ENCODE peak calls at places on chromosomes 11 and 22, in six cellular contexts. N, J, E, Y, A and Q are unnamed samples.

GRCh38 chr11:35714882-35715612 is 52.5 kb downstream of the TRIM44 start:
- DNase-seq in Y (peak; percentile 76), N (no peak), E (peak; percentile 16), A (no peak), J (no peak), Q (no peak)

GRCh38 chr11:288328-289144 is at the start of gene PGGHG:
- DNase-seq in N (no peak), Y (no peak), J (no peak), E (no peak), A (peak; percentile 84), Q (peak; percentile 48)

GRCh38 chr11:14974021-14974698 is 2.0 kb upstream of the CALCA start:
- DNase-seq in Y (no peak), A (no peak), N (no peak), E (no peak), J (no peak), Q (no peak)

GRCh38 chr11:20363500-20364411 is at the start of gene HTATIP2:
- DNase-seq in E (peak; percentile 57), N (no peak), A (peak; percentile 45), Y (peak; percentile 33), J (peak; percentile 68), Q (peak; percentile 23)

GRCh38 chr22:42856179-42856864 is 751 bp downstream of the ARFGAP3 start:
- DNase-seq in E (peak; percentile 28), Y (peak; percentile 22), A (peak; percentile 80), J (no peak), N (peak; percentile 41), Q (peak; percentile 72)

GRCh38 chr22:23752750-23753149 is 1.5 kb downstream of the VPREB3 start:
- DNase-seq in Y (no peak), A (no peak), E (no peak), N (no peak), J (no peak), Q (no peak)

GRCh38 chr22:31286360-31287255 is 5.7 kb downstream of the PIK3IP1 start:
- DNase-seq in N (no peak), J (no peak), A (no peak), Y (no peak), E (no peak), Q (no peak)

GRCh38 chr11:69362315-69362714 is 68.4 kb downstream of the MYEOV start:
- DNase-seq in E (no peak), Y (no peak), A (no peak), N (no peak), J (no peak), Q (no peak)

GRCh38 chr11:103396237-103396636 is 287.0 kb downstream of the DYNC2H1 start:
- DNase-seq in Y (peak; percentile 80), N (no peak), J (no peak), A (no peak), E (no peak), Q (no peak)

GRCh38 chr11:66004186-66004585 is 1.9 kb downstream of the BANF1 start:
- DNase-seq in E (no peak), Y (no peak), J (no peak), A (no peak), N (no peak), Q (no peak)

GRCh38 chr11:63666874-63667273 is 4.3 kb downstream of the ATL3 start:
- DNase-seq in A (no peak), N (no peak), Y (peak; percentile 94), J (no peak), E (peak; percentile 70), Q (no peak)

GRCh38 chr11:8799273-8799672 is 111.7 kb upstream of the AKIP1 start:
- DNase-seq in J (no peak), Y (no peak), A (no peak), E (no peak), N (no peak), Q (no peak)

GRCh38 chr22:50403701-50404101 is 60.6 kb downstream of the PPP6R2 start:
- DNase-seq in J (no peak), E (no peak), Y (no peak), N (no peak), A (peak; percentile 34), Q (no peak)

GRCh38 chr11:78961938-78962701 is 387.5 kb upstream of the NARS2 start:
- DNase-seq in J (no peak), Y (peak; percentile 48), N (no peak), A (peak; percentile 27), E (peak; percentile 51), Q (peak; percentile 55)

GRCh38 chr11:110366234-110366633 is 63.5 kb upstream of the FDX1 start:
- DNase-seq in N (peak; percentile 36), J (peak; percentile 46), Y (peak; percentile 28), A (peak; percentile 58), E (no peak), Q (peak; percentile 67)

GRCh38 chr22:46349681-46350080 is 14.2 kb downstream of the TRMU start:
- DNase-seq in A (peak; percentile 60), N (no peak), E (no peak), J (no peak), Y (no peak), Q (no peak)

GRCh38 chr22:37817705-37818311 is 5.4 kb upstream of the GALR3 start:
- DNase-seq in A (peak; percentile 84), J (peak; percentile 68), E (peak; percentile 73), N (peak; percentile 71), Y (peak; percentile 68), Q (peak; percentile 74)

GRCh38 chr11:127345819-127346459 is 345.4 kb upstream of the KIRREL3 start:
- DNase-seq in Y (peak; percentile 33), J (peak; percentile 24), E (peak; percentile 18), N (no peak), A (peak; percentile 6), Q (peak; percentile 22)

GRCh38 chr11:32386770-32387377 is 48.5 kb downstream of the WT1 start:
- DNase-seq in A (no peak), N (no peak), Y (peak; percentile 7), J (no peak), E (peak; percentile 84), Q (no peak)

GRCh38 chr11:6321961-6322362 is 1.7 kb upstream of the CAVIN3 start:
- DNase-seq in E (peak; percentile 62), A (no peak), Y (peak; percentile 82), J (no peak), N (no peak), Q (no peak)

GRCh38 chr11:116687458-116688201 is 85.2 kb downstream of the BUD13 start:
- DNase-seq in E (no peak), J (no peak), Y (no peak), N (no peak), A (no peak), Q (no peak)

GRCh38 chr11:118565062-118565461 is 669 bp downstream of the IFT46 start:
- DNase-seq in J (no peak), E (peak; percentile 79), N (peak; percentile 66), Y (no peak), A (no peak), Q (no peak)

GRCh38 chr11:120789391-120789790 is 234.5 kb upstream of the TBCEL start:
- DNase-seq in E (no peak), N (no peak), Y (no peak), A (no peak), J (no peak), Q (no peak)

GRCh38 chr22:22786301-22787115 is 101.1 kb upstream of the IGLL5 start:
- DNase-seq in N (no peak), J (no peak), A (no peak), E (no peak), Y (no peak), Q (no peak)

GRCh38 chr22:40407831-40408717 is 37.7 kb downstream of the SGSM3 start:
- DNase-seq in E (no peak), Y (no peak), J (no peak), N (no peak), A (no peak), Q (no peak)

GRCh38 chr22:43882122-43882767 is 9.6 kb downstream of the PNPLA5 start:
- DNase-seq in Y (no peak), A (no peak), E (no peak), N (no peak), J (no peak), Q (no peak)

GRCh38 chr11:75275581-75275980 is 35.0 kb downstream of the TPBGL start:
- DNase-seq in N (no peak), Y (peak; percentile 13), J (no peak), E (no peak), A (no peak), Q (peak; percentile 26)

DNA sequence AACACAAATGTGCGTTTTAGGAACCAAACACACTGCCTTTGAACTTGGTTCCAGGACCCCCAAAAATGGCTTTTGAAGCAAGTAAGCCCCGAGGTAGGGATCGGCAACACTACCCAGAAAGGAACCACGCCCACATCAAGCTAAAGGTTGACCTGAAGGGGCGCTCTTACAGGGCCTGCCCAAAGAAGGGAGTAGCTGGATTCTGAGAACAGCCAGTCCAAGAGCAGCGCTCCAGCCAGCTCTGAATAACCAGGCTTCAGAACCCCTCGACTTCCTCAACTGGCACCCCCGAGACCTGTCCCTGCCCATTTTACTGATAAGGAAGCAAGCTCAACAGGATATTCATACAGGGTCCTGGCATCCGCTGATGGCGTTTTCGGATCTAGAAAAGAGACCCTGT is 18.9 kb upstream of the MOB2 start:
- DNase-seq in A (no peak), N (no peak), J (no peak), E (no peak), Y (no peak), Q (no peak)
- TF ChIP-seq CTCF in A (no peak), N (no peak), J (no peak), E (no peak), Y (no peak), Q (no peak)

GRCh38 chr22:35045451-35045850 is 20.5 kb upstream of the ISX start:
- DNase-seq in N (no peak), Y (no peak), J (no peak), A (no peak), E (no peak), Q (no peak)
- TF ChIP-seq CTCF in N (no peak), Y (no peak), J (no peak), A (no peak), E (no peak), Q (no peak)

DNA sequence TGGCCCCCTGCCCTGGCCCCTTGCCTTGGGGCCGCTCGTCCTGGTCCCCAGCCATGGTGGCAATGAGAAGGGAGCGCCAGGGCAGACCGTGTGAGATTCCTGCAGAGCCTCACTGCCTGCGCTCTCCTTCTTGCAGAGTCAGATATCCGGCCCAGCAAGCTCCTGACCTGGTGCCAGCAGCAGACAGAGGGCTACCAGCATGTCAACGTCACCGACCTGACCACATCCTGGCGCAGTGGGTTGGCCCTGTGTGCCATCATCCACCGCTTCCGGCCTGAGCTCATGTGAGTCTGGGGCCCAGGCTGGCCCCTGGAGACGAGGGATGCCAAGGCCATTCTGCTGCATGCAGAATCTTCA is 114.1 kb downstream of the MICAL2 start:
- DNase-seq in A (no peak), N (peak; percentile 89), E (peak; percentile 54), J (no peak), Y (peak; percentile 94), Q (no peak)
- TF ChIP-seq CTCF in A (no peak), N (no peak), E (no peak), J (no peak), Y (no peak), Q (no peak)

DNA sequence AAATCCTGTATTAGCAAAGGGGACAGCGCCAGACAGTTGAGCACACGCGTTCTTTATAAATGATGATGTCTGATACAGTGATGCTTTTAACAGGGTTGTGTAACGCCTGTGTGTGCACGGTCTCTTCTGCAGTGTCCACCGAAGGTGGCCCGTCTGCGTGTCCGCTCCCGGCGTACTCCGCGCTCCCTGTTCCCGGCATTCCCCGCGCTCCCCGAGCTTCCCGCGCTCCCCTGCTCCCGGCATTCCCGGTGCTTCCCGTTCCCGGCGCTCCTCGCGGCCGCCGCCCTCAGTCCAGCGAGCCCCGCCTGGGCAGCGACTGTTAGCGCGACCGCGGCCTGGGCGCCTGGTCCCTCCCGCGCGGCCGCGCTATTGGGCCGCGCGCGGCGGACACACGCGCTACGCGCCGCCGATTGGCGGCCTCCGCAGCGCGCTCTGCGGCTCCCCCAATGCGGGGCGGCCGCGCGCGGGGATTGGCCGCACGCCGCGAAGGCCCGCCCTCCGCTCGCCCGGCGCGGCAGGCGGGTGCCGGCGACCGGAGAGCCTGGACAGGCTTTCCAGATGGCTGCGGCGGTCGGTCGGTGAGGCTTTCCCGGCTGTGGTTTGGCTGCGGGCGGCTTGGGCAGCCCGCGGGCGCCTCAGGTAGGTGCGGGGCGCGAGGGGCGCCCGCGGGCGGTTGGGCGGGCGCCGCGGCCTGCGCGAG is at the start of gene DGCR8:
- DNase-seq in J (peak; percentile 91), E (peak; percentile 91), Y (peak; percentile 93), N (peak; percentile 90), A (peak; percentile 94), Q (peak; percentile 75)
- TF ChIP-seq CTCF in J (no peak), E (no peak), Y (no peak), N (no peak), A (no peak), Q (no peak)